ENCODE peak calls at places on chromosomes 4 and X, in five cellular contexts. X is endodermal cell, P is heart right ventricle, C is psoas muscle, S is aorta. J is an unnamed sample. For H3K27me3 and H3K4me1, the result is how much of the 10 kb centered on the place peaks cover.

GRCh38 chr4:89382439-89382838 is 74.8 kb upstream of the GPRIN3 start:
- DNase-seq in X (no peak), P (no peak), C (no peak), S (no peak), J (no peak)

GRCh38 chr4:147498031-147498700 is 17.3 kb downstream of the EDNRA start:
- DNase-seq in X (no peak), P (no peak), C (no peak), S (no peak), J (peak)

GRCh38 chr4:90769251-90769650 is 642.1 kb downstream of the CCSER1 start:
- DNase-seq in X (no peak), P (no peak), C (no peak), S (no peak), J (no peak)

GRCh38 chr4:1085404-1085799 is 28.0 kb downstream of the RNF212 start:
- DNase-seq in X (no peak), P (no peak), C (no peak), S (no peak), J (no peak)

GRCh38 chr4:76896731-76897521 is 1.0 kb downstream of the SOWAHB start:
- DNase-seq in X (peak), P (peak), C (peak), S (peak), J (no peak)

GRCh38 chr4:120525106-120525505 is 397.4 kb downstream of the PRDM5 start:
- DNase-seq in X (no peak), P (no peak), C (no peak), S (no peak), J (no peak)

GRCh38 chr4:3112241-3112978 is 37.9 kb downstream of the HTT start:
- DNase-seq in X (no peak), P (no peak), C (no peak), S (no peak), J (no peak)

GRCh38 chr4:3689006-3689405 is 77.2 kb upstream of the ADRA2C start:
- DNase-seq in X (no peak), P (no peak), C (no peak), S (peak), J (no peak)

GRCh38 chr4:153571006-153571545 is 104.9 kb downstream of the TMEM131L start:
- DNase-seq in X (no peak), P (no peak), C (no peak), S (no peak), J (peak)

GRCh38 chrX:134807039-134807729 is 148.9 kb upstream of the PLAC1 start:
- DNase-seq in X (peak), P (peak), C (peak), S (peak), J (peak)

GRCh38 chr4:147822128-147822527 is 90.2 kb downstream of the ARHGAP10 start:
- DNase-seq in X (no peak), P (peak), C (peak), S (no peak), J (peak)

GRCh38 chr4:48970471-48970921 is 15.6 kb upstream of the CWH43 start:
- DNase-seq in X (no peak), P (no peak), C (no peak), S (no peak), J (peak)

GRCh38 chr4:152970102-152970820 is 34.1 kb downstream of the FHDC1 start:
- DNase-seq in X (no peak), P (no peak), C (no peak), S (no peak), J (peak)

GRCh38 chrX:1178580-1179057 is 33.8 kb downstream of the CRLF2 start:
- DNase-seq in X (peak), P (no peak), C (no peak), S (no peak), J (peak)

GRCh38 chr4:173146456-173146855 is 22.2 kb upstream of the GALNT7 start:
- DNase-seq in X (no peak), P (no peak), C (no peak), S (no peak), J (no peak)

GRCh38 chr4:156252300-156253016 is 298.8 kb upstream of the CTSO start:
- DNase-seq in X (no peak), P (no peak), C (no peak), S (no peak), J (no peak)

GRCh38 chr4:5982156-5982973 is 35.9 kb downstream of the C4orf50 start:
- DNase-seq in X (peak), P (no peak), C (no peak), S (no peak), J (no peak)

GRCh38 chrX:15043538-15043937 is 170.3 kb downstream of the MOSPD2 start:
- DNase-seq in X (no peak), P (no peak), C (no peak), S (no peak), J (no peak)

GRCh38 chr4:19739101-19739651 is 512.5 kb upstream of the SLIT2 start:
- DNase-seq in X (no peak), P (no peak), C (no peak), S (no peak), J (peak)

GRCh38 chr4:181897935-181898334 is 345.3 kb upstream of the TENM3 start:
- DNase-seq in X (no peak), P (no peak), C (no peak), S (no peak), J (peak)

GRCh38 chr4:43275779-43276178 is 383.3 kb downstream of the GRXCR1 start:
- DNase-seq in X (no peak), P (no peak), C (no peak), S (no peak), J (no peak)

GRCh38 chrX:110847334-110847733 is 51.7 kb upstream of the CHRDL1 start:
- DNase-seq in X (peak), P (no peak), C (no peak), S (no peak), J (peak)

GRCh38 chr4:151957163-151957562 is 196.4 kb upstream of the GATB start:
- DNase-seq in X (peak), P (peak), C (no peak), S (no peak), J (no peak)

GRCh38 chr4:174561556-174561955 is 39.3 kb upstream of the HPGD start:
- DNase-seq in X (no peak), P (no peak), C (no peak), S (no peak), J (no peak)

GRCh38 chr4:183297675-183298074 is 22.4 kb downstream of the CLDN22 start:
- DNase-seq in X (no peak), P (no peak), C (no peak), S (no peak), J (no peak)

GRCh38 chrX:97168646-97169045 is 284.9 kb downstream of the RPA4 start:
- DNase-seq in X (no peak), P (no peak), C (no peak), S (no peak), J (no peak)

GRCh38 chr4:156638332-156638731 is 333.3 kb downstream of the PDGFC start:
- DNase-seq in X (no peak), P (no peak), C (no peak), S (no peak), J (no peak)

GRCh38 chrX:119694601-119695534 is 1.9 kb upstream of the SEPTIN6 start:
- DNase-seq in X (peak), P (no peak), C (no peak), S (no peak), J (no peak)

GRCh38 chr4:140654516-140654855 is 85.7 kb upstream of the UCP1 start:
- DNase-seq in X (no peak), P (no peak), C (no peak), S (no peak), J (no peak)

GRCh38 chr4:75696036-75696435 is 22.8 kb upstream of the G3BP2 start:
- DNase-seq in X (no peak), P (no peak), C (no peak), S (no peak), J (no peak)

GRCh38 chrX:150762258-150762867 is 69.2 kb downstream of the MTMR1 start:
- DNase-seq in X (peak), P (no peak), C (no peak), S (no peak), J (no peak)

GRCh38 chr4:1045193-1045594 is 33.8 kb downstream of the FGFRL1 start:
- DNase-seq in X (peak), P (no peak), C (peak), S (peak), J (no peak)

GRCh38 chrX:14591976-14592375 is 62.6 kb downstream of the GLRA2 start:
- DNase-seq in X (no peak), P (no peak), C (no peak), S (no peak), J (peak)

GRCh38 chrX:135977611-135978010 is 3.8 kb upstream of the MMGT1 start:
- DNase-seq in X (no peak), P (no peak), C (no peak), S (no peak), J (peak)

GRCh38 chr4:138086471-138086870 is 155.7 kb downstream of the SLC7A11 start:
- DNase-seq in X (no peak), P (no peak), C (no peak), S (no peak), J (no peak)

GRCh38 chr4:8537041-8537461 is 43.1 kb upstream of the GPR78 start:
- DNase-seq in X (no peak), P (no peak), C (peak), S (peak), J (peak)

GRCh38 chr4:55183926-55184599 is 58.7 kb upstream of the KDR start:
- DNase-seq in X (peak), P (no peak), C (no peak), S (no peak), J (peak)

GRCh38 chr4:184746532-184746870 is 12.6 kb upstream of the CENPU start:
- DNase-seq in X (peak), P (no peak), C (peak), S (no peak), J (peak)

GRCh38 chrX:44871114-44871645 is 1.8 kb upstream of the KDM6A start:
- DNase-seq in X (peak), P (peak), C (peak), S (no peak), J (no peak)

DNA sequence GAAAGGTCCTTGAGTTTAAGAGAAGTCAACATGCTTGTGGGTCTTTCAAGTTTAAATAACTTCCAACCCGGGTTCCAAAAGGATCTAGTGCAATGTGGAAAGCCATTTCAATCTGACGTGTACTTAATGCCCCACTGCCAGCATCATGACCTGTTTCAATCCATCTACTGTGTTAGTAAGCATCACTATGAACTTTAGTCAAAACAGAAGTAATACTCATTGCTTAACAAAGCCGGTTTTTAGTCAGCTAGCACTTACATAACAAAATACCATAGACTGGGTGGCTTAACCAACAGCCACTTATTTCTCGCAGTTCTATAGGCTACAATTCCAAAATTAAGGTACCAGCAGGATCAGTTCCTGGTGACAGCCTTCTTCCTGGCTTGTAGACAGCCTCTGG is 677.5 kb downstream of the DMD start:
- DNase-seq in X (no peak), P (no peak), C (no peak), S (no peak), J (no peak)
- H3K27me3 ChIP-seq in X (under half), P (under half), C (under half), S (under half), J (under half)

GRCh38 chrX:48698306-48698705 is 1.8 kb downstream of the SUV39H1 start:
- DNase-seq in X (no peak), P (no peak), C (no peak), S (no peak), J (no peak)
- H3K4me1 ChIP-seq in X (under half), P (under half), C (under half), S (under half), J (under half)

DNA sequence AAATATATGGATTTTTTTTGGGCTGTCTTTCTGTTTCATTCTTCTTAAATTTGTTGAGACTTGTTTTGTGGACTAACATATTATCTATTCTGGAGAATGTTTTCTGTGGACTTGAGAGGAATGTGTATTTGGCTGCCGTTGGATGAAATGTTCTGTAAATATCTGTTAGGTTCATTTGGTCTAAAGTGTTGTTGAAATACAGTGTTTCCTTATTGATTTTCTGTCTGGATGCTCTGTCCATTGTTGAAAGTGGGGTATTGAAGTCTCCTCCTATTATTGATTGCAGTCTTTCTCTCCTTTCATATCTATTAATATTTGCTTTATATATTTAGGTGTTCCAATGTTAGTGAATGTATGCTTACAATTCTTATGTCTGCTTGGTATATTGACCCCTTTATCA is 431.8 kb downstream of the RAPGEF2 start:
- DNase-seq in X (no peak), P (no peak), C (no peak), S (no peak), J (no peak)
- H3K27me3 ChIP-seq in X (under half), P (under half), C (under half), S (under half), J (under half)

GRCh38 chrX:72142931-72143709 is 11.4 kb upstream of the RTL5 start:
- DNase-seq in X (no peak), P (no peak), C (no peak), S (no peak), J (no peak)

GRCh38 chrX:72142094-72142843 is 10.6 kb upstream of the RTL5 start:
- DNase-seq in X (no peak), P (no peak), C (no peak), S (no peak), J (no peak)

GRCh38 chrX:72146527-72146926 is 14.8 kb upstream of the RTL5 start:
- DNase-seq in X (no peak), P (no peak), C (no peak), S (no peak), J (no peak)

GRCh38 chrX:72141372-72142004 is 9.8 kb upstream of the RTL5 start:
- DNase-seq in X (no peak), P (no peak), C (no peak), S (no peak), J (no peak)

GRCh38 chrX:72145181-72145580 is 13.5 kb upstream of the RTL5 start:
- DNase-seq in X (no peak), P (no peak), C (no peak), S (no peak), J (no peak)
- H3K4me1 ChIP-seq in X (under half), P (under half), C (under half), S (under half), J (under half)

GRCh38 chr4:15718959-15719358 is 16.1 kb downstream of the BST1 start:
- DNase-seq in X (no peak), P (no peak), C (no peak), S (no peak), J (no peak)

GRCh38 chr4:15717126-15717525 is 14.3 kb downstream of the BST1 start:
- DNase-seq in X (no peak), P (no peak), C (no peak), S (no peak), J (peak)

GRCh38 chr4:15719506-15719905 is 16.6 kb downstream of the BST1 start:
- DNase-seq in X (no peak), P (no peak), C (no peak), S (no peak), J (no peak)

GRCh38 chr4:15718465-15718864 is 15.6 kb downstream of the BST1 start:
- DNase-seq in X (no peak), P (no peak), C (no peak), S (no peak), J (no peak)

DNA sequence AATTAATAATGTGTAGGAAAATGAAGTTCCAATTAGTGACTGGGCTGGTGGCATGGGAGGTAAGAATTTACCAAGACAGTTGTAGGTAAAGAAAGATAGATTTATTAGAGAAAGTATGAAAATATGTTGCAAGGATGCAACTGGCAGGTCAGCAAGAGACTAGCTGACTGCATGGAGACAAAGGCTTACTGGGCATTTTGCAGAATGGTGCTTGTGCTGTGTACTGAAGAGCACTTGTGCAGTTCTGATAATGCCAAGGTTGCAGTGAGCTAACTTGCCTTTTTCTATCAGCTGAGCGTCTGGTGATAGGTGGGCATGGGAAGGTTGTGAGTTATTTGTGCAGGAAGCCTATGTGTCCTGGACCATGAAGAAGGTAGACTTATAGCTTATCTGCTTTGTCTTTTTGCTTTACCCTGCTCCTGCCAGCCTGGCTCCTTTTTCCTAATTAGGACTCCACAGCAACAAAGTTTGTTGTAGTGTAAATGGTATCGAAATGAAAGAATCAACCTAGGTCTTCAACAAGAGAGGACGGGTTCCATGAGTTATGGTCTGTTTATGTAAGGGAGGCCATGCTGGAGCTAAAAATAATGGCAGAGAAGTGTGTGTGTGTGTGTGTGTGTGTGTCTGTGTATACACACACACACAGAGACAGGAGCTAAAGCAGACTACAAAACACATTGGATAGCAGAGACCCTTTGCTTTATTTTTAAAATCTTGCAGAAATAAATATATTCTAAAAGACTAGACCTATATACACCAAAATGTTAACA is 15.0 kb downstream of the BST1 start:
- DNase-seq in X (no peak), P (no peak), C (no peak), S (no peak), J (no peak)
- H3K27me3 ChIP-seq in X (under half), P (under half), C (under half), S (under half), J (under half)

GRCh38 chr4:7288751-7289523 is 96.6 kb downstream of the SORCS2 start:
- DNase-seq in X (no peak), P (no peak), C (no peak), S (no peak), J (no peak)

GRCh38 chr4:7286798-7287197 is 94.5 kb downstream of the SORCS2 start:
- DNase-seq in X (no peak), P (no peak), C (no peak), S (no peak), J (no peak)

GRCh38 chr4:7287274-7287917 is 95.1 kb downstream of the SORCS2 start:
- DNase-seq in X (no peak), P (no peak), C (no peak), S (no peak), J (no peak)

GRCh38 chr4:7289619-7290018 is 97.3 kb downstream of the SORCS2 start:
- DNase-seq in X (no peak), P (no peak), C (no peak), S (no peak), J (no peak)

DNA sequence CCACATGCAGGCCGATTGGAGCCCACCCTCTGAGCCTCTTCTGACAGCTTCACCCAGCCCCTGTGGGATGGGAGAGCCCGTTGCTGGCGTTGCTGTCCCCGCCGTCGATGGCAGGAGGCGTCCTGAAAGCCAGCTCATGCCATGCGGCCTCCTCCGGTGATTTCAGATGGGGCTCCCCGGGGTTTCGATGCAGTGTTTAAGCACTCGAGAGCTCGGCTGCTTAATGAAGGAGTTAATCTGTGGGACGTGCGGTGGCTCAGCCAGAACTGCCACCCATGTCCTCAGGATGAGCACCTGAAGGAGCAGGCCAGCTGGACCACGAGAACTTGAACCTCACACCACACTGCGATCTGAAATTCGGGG is 95.6 kb downstream of the SORCS2 start:
- DNase-seq in X (no peak), P (no peak), C (no peak), S (no peak), J (no peak)
- H3K4me1 ChIP-seq in X (under half), P (under half), C (under half), S (under half), J (under half)

DNA sequence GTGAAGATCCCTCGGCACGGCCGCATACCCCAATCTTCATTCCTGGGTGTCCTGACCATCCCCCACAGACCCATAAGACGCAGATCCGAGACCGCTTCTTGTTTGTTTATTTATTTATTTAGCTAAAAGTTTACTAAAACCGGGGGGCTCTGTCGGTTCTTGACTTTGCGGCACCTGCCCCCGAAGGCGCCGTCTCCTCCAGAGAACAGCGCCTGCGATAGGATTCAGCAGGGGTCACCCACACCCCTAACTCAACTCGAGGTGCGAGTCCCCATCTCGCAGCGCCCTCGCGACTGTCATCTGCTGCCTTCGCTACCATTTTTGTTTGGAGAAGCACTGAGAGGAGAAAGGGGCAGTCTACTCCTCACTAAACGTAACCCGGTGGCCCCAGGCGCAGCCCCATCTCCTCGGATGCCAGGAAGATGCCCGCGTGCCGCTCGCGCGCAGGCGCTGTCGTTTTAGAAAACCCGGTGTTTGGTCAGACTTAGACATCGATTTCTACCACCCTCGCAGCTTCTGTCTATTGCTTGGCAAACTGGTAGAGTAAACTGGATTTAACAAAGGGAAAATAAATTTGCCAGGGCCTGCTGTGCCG is 18.9 kb upstream of the GPR101 start:
- DNase-seq in X (peak), P (no peak), C (no peak), S (no peak), J (no peak)
- H3K27me3 ChIP-seq in X (half or more), P (half or more), C (under half), S (under half), J (under half)

J was measured in foreskin keratinocyte.